ENCODE peak calls at places on chromosome 14, in nine cellular contexts. N, B, I, T, Y, S, C, E and J are unnamed samples.

GRCh38 chr14:59500732-59501131 is 16.4 kb downstream of the JKAMP start:
- DNase-seq in S (no peak), C (no peak), E (no peak), N (no peak), Y (no peak), I (no peak), T (no peak), B (no peak), J (no peak)

GRCh38 chr14:37490607-37491006 is 104.4 kb downstream of the FOXA1 start:
- DNase-seq in S (no peak), C (no peak), Y (no peak), I (no peak), T (no peak), N (no peak), B (no peak), E (no peak), J (no peak)

GRCh38 chr14:37697489-37698121 is 102.2 kb downstream of the TTC6 start:
- DNase-seq in N (no peak), E (no peak), T (peak), I (no peak), Y (no peak), C (no peak), S (no peak), B (no peak), J (no peak)

GRCh38 chr14:63186453-63186852 is 17.8 kb upstream of the RHOJ start:
- DNase-seq in S (no peak), E (no peak), I (no peak), Y (no peak), N (no peak), B (no peak), T (no peak), C (no peak), J (no peak)

GRCh38 chr14:32396874-32397273 is 67.8 kb downstream of the AKAP6 start:
- DNase-seq in I (no peak), Y (no peak), T (no peak), S (no peak), B (no peak), N (no peak), E (no peak), C (no peak), J (no peak)

GRCh38 chr14:31934767-31935266 is 142.3 kb upstream of the ARHGAP5 start:
- DNase-seq in E (no peak), C (peak), T (peak), B (peak), S (peak), Y (no peak), N (peak), I (peak), J (no peak)

GRCh38 chr14:78164226-78164853 is 5.8 kb upstream of the NRXN3 start:
- DNase-seq in N (peak), I (peak), T (peak), E (no peak), B (no peak), C (no peak), S (peak), Y (no peak), J (no peak)

GRCh38 chr14:29749327-29749726 is 178.3 kb downstream of the PRKD1 start:
- DNase-seq in C (no peak), T (no peak), E (no peak), Y (no peak), S (no peak), B (no peak), N (no peak), I (no peak), J (no peak)

GRCh38 chr14:31921251-31921650 is 155.9 kb upstream of the ARHGAP5 start:
- DNase-seq in S (no peak), T (no peak), Y (no peak), N (no peak), C (no peak), E (no peak), I (no peak), B (no peak), J (no peak)

GRCh38 chr14:105979446-105979845 is 453.1 kb downstream of the TMEM121 start:
- DNase-seq in C (no peak), B (no peak), E (no peak), S (no peak), T (no peak), I (no peak), N (no peak), Y (no peak), J (no peak)

GRCh38 chr14:85241022-85241880 is 288.7 kb upstream of the FLRT2 start:
- DNase-seq in E (peak), N (no peak), T (no peak), B (no peak), I (peak), C (no peak), Y (no peak), S (no peak), J (no peak)
- H3K4me3 ChIP-seq in E (peak), N (peak), T (no peak), B (no peak), I (no peak), C (peak), Y (no peak), S (no peak), J (no peak)

GRCh38 chr14:55212611-55213010 is 21.2 kb upstream of the DLGAP5 start:
- DNase-seq in B (no peak), Y (no peak), E (no peak), T (no peak), N (no peak), C (no peak), S (no peak), I (no peak), J (no peak)

GRCh38 chr14:55206175-55206574 is 14.8 kb upstream of the DLGAP5 start:
- DNase-seq in N (no peak), Y (no peak), E (no peak), T (no peak), I (no peak), C (no peak), B (no peak), S (no peak), J (no peak)

DNA sequence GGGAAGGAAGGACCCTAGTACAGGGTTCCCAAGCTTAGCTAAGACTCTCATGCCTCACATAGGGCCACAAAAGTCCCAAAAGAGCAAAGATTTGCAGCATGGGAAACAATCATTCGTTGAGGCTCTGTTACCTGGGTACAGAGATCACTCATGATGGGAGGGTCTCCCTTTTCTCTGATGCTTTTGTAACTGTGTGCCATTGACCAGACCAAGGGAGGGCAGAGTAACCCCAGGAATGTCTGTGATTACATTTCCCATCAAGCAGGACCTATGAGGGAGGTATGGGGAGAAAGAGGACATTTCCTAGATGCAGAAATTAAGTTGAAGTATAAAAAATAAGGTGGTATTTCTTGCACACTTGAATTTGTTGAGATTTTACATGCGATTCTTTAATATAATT is 16.4 kb upstream of the DLGAP5 start:
- DNase-seq in C (no peak), N (no peak), E (no peak), T (peak), B (no peak), I (no peak), Y (no peak), S (no peak), J (no peak)
- TF ChIP-seq CTCF in C (no peak), N (no peak), E (no peak), T (peak), B (no peak), I (no peak), Y (no peak), S (no peak), J (no peak)

GRCh38 chr14:75458305-75458704 is 30.5 kb downstream of the JDP2 start:
- DNase-seq in S (no peak), C (no peak), I (no peak), T (no peak), B (no peak), N (no peak), Y (no peak), E (no peak), J (no peak)
- H3K27ac ChIP-seq in S (peak), C (peak), I (no peak), T (no peak), B (no peak), N (peak), Y (peak), E (peak), J (no peak)

GRCh38 chr14:24441904-24442239 is 704 bp downstream of the SDR39U1 start:
- DNase-seq in E (no peak), Y (no peak), S (no peak), T (no peak), N (no peak), I (no peak), B (no peak), C (no peak), J (no peak)

GRCh38 chr14:24441485-24441884 is 1.1 kb downstream of the SDR39U1 start:
- DNase-seq in S (no peak), Y (no peak), C (no peak), N (no peak), T (no peak), B (no peak), I (no peak), E (no peak), J (no peak)

GRCh38 chr14:24439257-24439656 is 3.3 kb downstream of the SDR39U1 start:
- DNase-seq in Y (no peak), C (no peak), T (no peak), N (no peak), E (no peak), I (no peak), B (no peak), S (no peak), J (no peak)

GRCh38 chr14:24439830-24440605 is 2.6 kb downstream of the SDR39U1 start:
- DNase-seq in T (no peak), B (no peak), C (no peak), N (peak), E (no peak), S (no peak), Y (no peak), I (no peak), J (no peak)

DNA sequence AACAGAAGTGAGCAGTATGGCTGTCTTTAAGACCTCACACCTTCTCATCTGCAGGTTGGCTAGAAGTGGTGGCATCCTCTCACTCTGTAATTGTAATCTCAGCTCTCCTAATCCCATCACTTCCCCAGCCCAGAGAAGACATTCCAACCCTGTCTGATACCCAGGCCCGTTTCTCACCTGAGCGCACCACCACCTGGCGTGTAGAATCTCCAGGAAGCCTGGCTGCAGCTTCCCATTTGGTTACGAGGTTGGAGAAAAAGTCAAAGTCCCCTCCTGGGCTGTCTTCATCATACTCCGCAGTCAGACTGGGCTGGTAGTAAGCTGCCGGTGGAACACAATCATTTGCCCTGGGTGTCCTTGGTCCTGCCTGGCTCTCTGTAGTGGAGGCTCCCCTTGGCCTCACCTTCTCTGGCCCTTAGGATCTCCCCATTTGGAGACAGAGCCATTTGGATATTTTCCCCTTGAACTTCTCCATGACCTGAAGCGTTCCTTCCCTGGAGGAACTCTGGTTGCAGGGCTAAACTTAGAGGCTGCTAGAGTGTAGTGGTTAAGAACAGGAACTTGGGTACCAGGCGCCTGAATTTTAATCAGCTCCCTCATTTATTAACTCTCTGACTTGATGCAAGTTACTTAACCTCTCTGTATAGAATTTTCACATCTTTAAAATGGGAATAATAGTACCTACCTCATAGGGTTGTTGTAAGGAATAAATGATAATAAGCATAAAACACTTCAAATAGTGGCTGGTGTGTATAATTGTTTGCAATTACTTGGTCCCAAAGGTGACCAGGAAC is 1.8 kb downstream of the SDR39U1 start:
- DNase-seq in T (no peak), C (no peak), S (no peak), N (no peak), E (no peak), B (no peak), Y (no peak), I (no peak), J (no peak)
- H3K4me3 ChIP-seq in T (no peak), C (no peak), S (no peak), N (no peak), E (no peak), B (no peak), Y (no peak), I (no peak), J (no peak)

DNA sequence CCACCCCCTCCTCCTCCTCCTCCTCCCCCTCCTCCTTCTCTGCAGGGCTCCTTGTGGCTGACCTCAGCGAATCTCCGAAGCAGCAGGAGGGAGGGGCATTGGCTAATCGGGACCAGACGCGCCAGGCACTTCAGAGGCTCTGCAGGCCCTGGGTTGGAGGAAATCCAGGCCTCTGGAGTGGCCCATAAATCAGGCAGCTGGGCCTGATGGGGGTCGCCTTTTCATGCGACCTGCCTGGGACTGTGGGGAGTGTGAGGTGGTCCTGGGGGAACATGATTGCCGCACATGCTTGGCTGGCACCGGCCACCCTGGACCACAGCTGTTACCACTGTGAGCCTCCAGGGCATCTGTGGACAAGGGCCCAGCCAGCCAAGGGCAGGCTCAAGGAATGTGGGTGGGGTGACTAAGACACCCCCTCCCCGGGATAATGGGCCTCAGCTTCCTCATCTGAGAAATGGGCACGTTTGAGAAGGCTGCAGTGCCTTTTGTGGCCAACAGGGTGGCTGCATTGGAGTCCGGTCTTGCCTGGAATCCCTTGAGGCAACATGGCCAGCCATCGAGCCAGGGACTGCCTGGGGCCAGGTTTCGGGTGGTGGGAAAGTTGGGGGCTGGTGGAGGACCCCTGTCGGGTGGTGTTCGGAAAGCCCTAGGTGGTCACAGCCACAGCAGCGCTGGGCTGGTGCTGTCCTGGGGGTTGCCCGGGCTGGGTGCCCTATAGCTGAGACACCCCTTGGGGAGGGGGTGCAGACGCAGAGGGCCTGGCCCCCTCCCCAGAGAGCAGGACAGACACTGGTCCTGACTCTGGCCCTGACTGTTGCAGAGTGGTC is 12.0 kb downstream of the KIF26A start:
- DNase-seq in B (no peak), C (no peak), Y (no peak), T (no peak), S (no peak), I (peak), E (no peak), N (peak), J (no peak)
- TF ChIP-seq CTCF in B (no peak), C (no peak), Y (no peak), T (no peak), S (no peak), I (peak), E (no peak), N (no peak), J (peak)

GRCh38 chr14:90828642-90829487 is 12.6 kb upstream of the TTC7B start:
- DNase-seq in T (no peak), B (peak), N (no peak), S (no peak), E (no peak), I (no peak), Y (peak), C (no peak), J (no peak)
- H3K27ac ChIP-seq in T (no peak), B (peak), N (peak), S (peak), E (peak), I (no peak), Y (peak), C (peak), J (peak)

DNA sequence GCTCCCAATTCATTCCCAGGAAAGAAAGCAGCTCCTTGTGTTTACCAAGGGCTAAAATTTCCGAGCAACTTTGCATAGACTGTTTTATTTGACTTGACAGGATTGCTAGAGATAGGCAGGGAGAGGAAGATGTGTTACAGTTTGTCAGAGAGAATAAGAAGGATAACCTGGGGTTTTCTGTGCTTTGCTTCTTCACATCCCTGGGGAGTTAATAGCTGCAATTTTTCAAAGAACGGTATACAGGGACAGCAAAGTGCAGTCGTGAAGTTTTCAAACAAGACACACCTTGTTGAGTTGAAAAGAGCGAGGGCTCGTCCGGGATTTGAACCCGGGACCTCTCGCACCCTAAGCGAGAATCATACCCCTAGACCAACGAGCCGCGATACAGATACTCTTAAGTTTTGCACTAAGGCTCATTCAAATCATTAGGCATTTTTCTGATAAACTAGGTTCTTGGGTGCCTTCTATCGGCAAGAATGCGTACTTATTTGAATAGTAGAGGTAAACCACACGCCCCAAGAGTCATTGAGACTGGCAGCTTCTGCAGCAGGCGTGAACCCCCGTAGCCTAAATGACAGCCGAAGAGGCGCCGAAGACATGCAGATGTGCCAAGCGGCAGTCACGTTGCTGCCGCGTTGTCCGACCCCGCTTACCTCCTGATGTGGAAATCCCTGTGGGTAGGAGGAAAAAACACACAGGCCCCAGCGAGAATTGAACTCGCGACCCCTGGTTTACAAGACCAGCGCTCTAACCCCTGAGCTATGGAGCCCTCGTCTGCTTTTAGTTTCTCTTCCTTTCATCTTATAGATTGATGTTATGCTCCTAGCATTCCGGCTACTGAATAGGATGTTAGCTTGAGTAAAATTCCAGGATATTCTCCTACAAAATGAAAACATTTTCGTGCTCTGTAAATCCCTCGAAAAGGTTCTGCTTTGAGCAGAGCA is 22.2 kb upstream of the RNASE12 start:
- DNase-seq in C (peak), I (peak), S (peak), Y (peak), B (peak), T (peak), N (peak), E (peak), J (peak)
- H3K4me3 ChIP-seq in C (peak), I (peak), S (peak), Y (peak), B (peak), T (peak), N (peak), E (peak), J (peak)

GRCh38 chr14:104156142-104156541 is 17.8 kb downstream of the KIF26A start:
- DNase-seq in T (no peak), E (no peak), I (no peak), S (no peak), C (no peak), N (no peak), Y (no peak), B (no peak), J (no peak)

GRCh38 chr14:104159990-104160389 is 21.6 kb downstream of the KIF26A start:
- DNase-seq in I (no peak), E (no peak), B (no peak), C (no peak), S (no peak), Y (no peak), T (no peak), N (no peak), J (no peak)

GRCh38 chr14:104155513-104155912 is 17.1 kb downstream of the KIF26A start:
- DNase-seq in I (no peak), N (peak), B (no peak), C (peak), E (peak), T (no peak), S (no peak), Y (no peak), J (no peak)

GRCh38 chr14:104158827-104159798 is 20.7 kb downstream of the KIF26A start:
- DNase-seq in I (peak), S (no peak), C (peak), B (no peak), T (no peak), E (no peak), N (peak), Y (no peak), J (peak)

GRCh38 chr14:104157303-104157928 is 19.0 kb downstream of the KIF26A start:
- DNase-seq in I (no peak), Y (no peak), B (no peak), T (peak), N (no peak), E (no peak), S (no peak), C (no peak), J (no peak)
- TF ChIP-seq CTCF in I (no peak), Y (no peak), B (no peak), T (peak), N (no peak), E (no peak), S (no peak), C (no peak), J (no peak)